ENCODE peak calls at places on chromosomes 13 and 19, in six cellular contexts. L, G, E, A, K and B are unnamed samples.

GRCh38 chr19:51259348-51260245 is 8.7 kb downstream of the SIGLECL1 start:
- DNase-seq in L (peak; percentile 0), G (peak; percentile 78), E (peak; percentile 58), A (no peak), K (no peak), B (peak; percentile 33)

GRCh38 chr19:2986951-2987491 is 9.7 kb downstream of the TLE6 start:
- DNase-seq in L (peak; percentile 82), G (no peak), E (no peak), A (no peak), K (no peak), B (no peak)

GRCh38 chr19:54021363-54021762 is 29.9 kb downstream of the CACNG6 start:
- DNase-seq in L (no peak), G (no peak), E (no peak), A (no peak), K (no peak), B (no peak)

GRCh38 chr19:15394426-15394825 is 14.8 kb upstream of the AKAP8 start:
- DNase-seq in L (no peak), G (no peak), E (no peak), A (no peak), K (no peak), B (no peak)

GRCh38 chr13:112686364-112686763 is 3.5 kb upstream of the ATP11A start:
- DNase-seq in L (no peak), G (no peak), E (no peak), A (no peak), K (no peak), B (no peak)

GRCh38 chr19:29812080-29812880 is 489 bp downstream of the CCNE1 start:
- DNase-seq in L (no peak), G (no peak), E (no peak), A (no peak), K (no peak), B (no peak)

GRCh38 chr19:5349041-5349440 is 8.4 kb upstream of the PTPRS start:
- DNase-seq in L (no peak), G (peak; percentile 40), E (no peak), A (no peak), K (no peak), B (peak; percentile 36)

GRCh38 chr13:99375806-99376080 is 68.5 kb upstream of the GPR183 start:
- DNase-seq in L (no peak), G (no peak), E (no peak), A (no peak), K (no peak), B (no peak)

GRCh38 chr19:1251233-1251502 is 2.8 kb downstream of the MIDN start:
- DNase-seq in L (no peak), G (peak; percentile 51), E (peak; percentile 82), A (no peak), K (no peak), B (peak; percentile 79)

GRCh38 chr19:34832581-34833112 is 59.6 kb upstream of the ZNF599 start:
- DNase-seq in L (no peak), G (no peak), E (no peak), A (no peak), K (no peak), B (no peak)

GRCh38 chr19:16339361-16339725 is 14.7 kb downstream of the KLF2 start:
- DNase-seq in L (no peak), G (no peak), E (no peak), A (no peak), K (no peak), B (no peak)

GRCh38 chr13:98220188-98220765 is 43.2 kb upstream of the RNF113B start:
- DNase-seq in L (no peak), G (no peak), E (no peak), A (no peak), K (no peak), B (no peak)

GRCh38 chr19:13260883-13261653 is 110.9 kb downstream of the IER2 start:
- DNase-seq in L (no peak), G (peak; percentile 98), E (peak; percentile 83), A (no peak), K (peak; percentile 10), B (peak; percentile 94)

GRCh38 chr13:32254916-32255743 is 60.0 kb downstream of the ZAR1L start:
- DNase-seq in L (no peak), G (peak; percentile 45), E (no peak), A (no peak), K (no peak), B (no peak)

GRCh38 chr13:49597043-49597669 is 11.8 kb upstream of the RCBTB1 start:
- DNase-seq in L (no peak), G (no peak), E (no peak), A (no peak), K (no peak), B (no peak)

GRCh38 chr19:9945319-9945966 is 9.1 kb upstream of the OLFM2 start:
- DNase-seq in L (no peak), G (peak; percentile 87), E (peak; percentile 99), A (no peak), K (no peak), B (peak; percentile 93)